ENCODE peak calls at places on chromosomes 7 and 10, in eight cellular contexts. V is right lobe of liver, L is GM12891, G is transverse colon, P is testis, A is sigmoid colon, Y is A549, K is adrenal gland. X is an unnamed sample.

GRCh38 chr7:4074407-4074806 is 607.7 kb upstream of the FOXK1 start:
- DNase-seq in A (no peak), Y (no peak), P (no peak), L (no peak), V (no peak), K (no peak), G (no peak), X (no peak)

GRCh38 chr7:107638594-107638993 is 22.0 kb upstream of the SLC26A4 start:
- DNase-seq in A (no peak), Y (no peak), G (no peak), K (no peak), P (no peak), V (no peak), L (no peak), X (no peak)

GRCh38 chr10:115092555-115093285 is 445 bp upstream of the ATRNL1 start:
- DNase-seq in L (peak; percentile 57), V (no peak), G (peak; percentile 14), P (peak; percentile 69), K (peak; percentile 42), Y (peak; percentile 13), A (no peak), X (no peak)

GRCh38 chr7:158530800-158531609 is 56.6 kb downstream of the PTPRN2 start:
- DNase-seq in Y (no peak), A (no peak), G (no peak), L (no peak), V (no peak), K (no peak), P (no peak), X (no peak)

GRCh38 chr10:71667374-71667750 is 52.2 kb downstream of the C10orf105 start:
- DNase-seq in A (no peak), G (no peak), K (no peak), P (no peak), V (no peak), Y (no peak), L (no peak), X (no peak)

GRCh38 chr10:78165172-78165571 is 131.5 kb downstream of the RPS24 start:
- DNase-seq in A (no peak), V (no peak), L (no peak), K (no peak), G (no peak), P (no peak), Y (no peak), X (no peak)

GRCh38 chr7:151178236-151178635 is 8.8 kb downstream of the ASB10 start:
- DNase-seq in V (no peak), Y (no peak), G (no peak), L (no peak), K (no peak), P (no peak), A (no peak), X (no peak)

GRCh38 chr7:120278773-120279172 is 5.8 kb downstream of the KCND2 start:
- DNase-seq in K (no peak), L (no peak), V (no peak), A (no peak), P (no peak), G (no peak), Y (no peak), X (no peak)

GRCh38 chr10:26449726-26450125 is 11.6 kb downstream of the APBB1IP start:
- DNase-seq in K (no peak), L (no peak), P (no peak), Y (no peak), G (no peak), A (no peak), V (no peak), X (no peak)

GRCh38 chr10:98028168-98028770 is 2.2 kb downstream of the CRTAC1 start:
- DNase-seq in K (peak; percentile 31), P (peak; percentile 84), G (peak; percentile 57), L (peak; percentile 78), V (no peak), A (no peak), Y (peak; percentile 72), X (peak; percentile 94)

GRCh38 chr10:111035542-111035941 is 41.3 kb upstream of the ADRA2A start:
- DNase-seq in K (no peak), V (no peak), L (no peak), P (no peak), Y (no peak), G (no peak), A (no peak), X (no peak)

GRCh38 chr10:113620486-113620885 is 43.4 kb downstream of the NRAP start:
- DNase-seq in Y (no peak), L (no peak), A (no peak), P (no peak), G (no peak), V (no peak), K (no peak), X (no peak)

GRCh38 chr7:119640326-119640725 is 632.6 kb upstream of the KCND2 start:
- DNase-seq in Y (no peak), A (no peak), G (no peak), P (no peak), K (no peak), V (no peak), L (no peak), X (no peak)

GRCh38 chr7:46654546-46655443 is 733.7 kb upstream of the IGFBP3 start:
- DNase-seq in A (no peak), K (no peak), V (no peak), P (no peak), G (no peak), Y (peak; percentile 27), L (no peak), X (no peak)

GRCh38 chr10:34351161-34351560 is 463.9 kb downstream of the PARD3 start:
- DNase-seq in V (no peak), G (no peak), A (no peak), L (no peak), K (no peak), Y (no peak), P (no peak), X (no peak)

GRCh38 chr7:133786401-133786937 is 340.7 kb upstream of the LRGUK start:
- DNase-seq in V (no peak), Y (no peak), K (no peak), G (no peak), A (no peak), P (no peak), L (no peak), X (no peak)

GRCh38 chr7:149422065-149422913 is 38.6 kb downstream of the ZNF777 start:
- DNase-seq in Y (peak; percentile 85), A (no peak), L (peak; percentile 96), K (peak; percentile 31), V (peak; percentile 80), P (peak; percentile 60), G (peak; percentile 72), X (no peak)
- TF ChIP-seq POLR2A in Y (peak; percentile 48), A (no peak), L (no peak), K (peak; percentile 18), V (peak; percentile 21), P (no peak), G (peak; percentile 14), X (no peak)

DNA sequence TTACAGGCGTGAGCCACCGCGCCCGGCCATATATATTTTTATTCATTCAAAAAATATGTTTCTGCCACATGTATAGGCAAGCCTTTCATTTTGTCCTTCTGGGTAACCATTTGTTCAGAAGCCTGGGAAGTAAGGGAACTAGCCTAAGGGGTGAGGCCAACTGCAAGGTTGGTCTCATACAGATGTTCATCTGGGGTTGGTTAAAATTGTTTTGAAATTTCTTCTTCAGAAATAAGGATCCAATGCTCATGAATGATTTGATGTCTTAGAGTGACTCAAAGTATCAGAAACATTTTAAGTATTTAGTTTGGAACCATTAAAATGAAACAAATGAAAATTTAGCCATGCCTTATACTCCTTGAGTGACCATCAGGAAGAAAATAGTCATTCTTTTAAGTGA is 397.1 kb downstream of the SUGCT start:
- DNase-seq in P (no peak), V (no peak), L (no peak), Y (no peak), A (no peak), G (no peak), K (no peak), X (no peak)
- TF ChIP-seq POLR2A in P (no peak), V (no peak), L (no peak), Y (no peak), A (no peak), G (no peak), K (no peak), X (no peak)

DNA sequence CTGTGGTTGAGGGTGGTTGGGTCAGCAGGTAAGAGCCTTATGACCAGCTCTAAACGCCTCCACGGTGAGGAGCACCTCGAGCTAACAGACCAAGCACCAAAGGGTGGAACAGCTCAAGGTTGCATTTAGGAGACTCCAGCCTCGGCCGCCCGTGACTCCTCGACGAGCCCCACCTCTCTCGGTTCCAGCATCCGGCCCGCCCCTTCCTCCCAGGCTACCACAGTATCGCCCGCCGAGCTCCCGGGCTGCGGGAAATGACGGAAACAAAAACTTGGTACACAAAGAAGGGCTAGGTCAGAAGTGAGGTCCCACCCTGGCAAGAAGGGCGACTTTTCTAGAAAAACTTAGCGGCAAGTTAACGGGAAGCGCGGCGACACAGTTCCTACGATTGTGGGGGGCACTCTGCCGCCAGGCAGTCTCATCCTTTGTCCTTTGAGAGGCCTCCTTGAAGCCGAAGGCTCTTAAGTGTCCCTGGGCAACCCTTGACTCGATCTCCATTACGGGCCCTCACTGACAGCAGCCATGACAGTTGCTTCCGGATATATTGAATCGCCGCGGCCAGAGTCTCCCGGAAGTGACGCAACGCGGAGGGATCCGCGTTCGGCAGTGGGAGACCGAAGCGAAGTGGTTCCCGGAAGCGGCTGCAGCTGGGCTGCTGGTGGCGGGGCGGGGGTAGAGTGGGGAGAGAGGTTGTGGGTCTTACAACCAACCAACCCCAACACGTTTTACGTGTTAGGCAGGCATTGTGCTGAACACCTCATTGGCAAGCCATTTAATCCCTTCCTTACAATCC is 40.2 kb upstream of the ZNF518A start:
- DNase-seq in P (peak; percentile 97), Y (peak; percentile 98), K (peak; percentile 96), L (peak; percentile 35), G (peak; percentile 95), V (peak; percentile 93), A (peak; percentile 96), X (peak; percentile 83)
- TF ChIP-seq POLR2A in P (no peak), Y (peak; percentile 68), K (peak; percentile 53), L (peak; percentile 85), G (peak; percentile 82), V (peak; percentile 81), A (no peak), X (peak; percentile 71)

DNA sequence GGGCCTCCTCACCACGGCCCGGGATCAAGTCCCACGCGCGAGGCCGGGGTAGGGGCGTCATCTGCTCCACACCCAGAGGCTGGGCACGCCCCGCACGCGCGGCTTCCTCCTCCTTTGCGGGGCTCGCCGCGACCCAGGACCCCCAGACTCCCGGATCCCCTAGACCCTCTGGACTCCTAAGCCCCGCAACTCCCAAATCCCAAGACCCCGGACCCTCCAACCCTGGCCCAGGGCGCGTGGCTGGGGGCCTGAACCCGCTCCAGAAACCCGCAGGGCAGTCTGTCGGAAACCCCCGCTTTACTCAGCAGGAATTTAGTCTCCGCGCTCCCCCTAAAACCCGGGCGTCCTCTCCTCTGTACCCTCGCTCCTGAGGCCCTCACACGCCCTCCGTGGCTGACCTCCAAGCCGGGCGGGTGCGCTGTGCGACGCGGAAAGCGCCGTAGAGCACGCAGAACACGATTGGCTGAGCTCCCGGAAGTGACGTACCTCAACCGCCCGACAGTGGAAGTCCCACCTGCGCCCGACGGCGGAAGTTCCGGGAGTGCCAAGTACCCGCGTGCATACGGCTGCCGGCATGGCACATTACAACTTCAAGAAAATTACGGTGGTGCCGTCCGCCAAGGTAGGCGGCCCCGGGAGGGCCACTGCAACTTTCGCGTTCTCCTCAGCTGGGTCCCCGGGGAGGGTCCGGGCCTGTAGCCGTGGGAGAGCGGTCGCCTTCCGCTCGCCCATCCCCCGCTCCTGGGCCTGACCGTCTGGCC is at the start of gene GTPBP4:
- DNase-seq in V (peak; percentile 99), Y (peak; percentile 98), K (peak; percentile 99), A (peak; percentile 99), P (peak; percentile 100), G (peak; percentile 99), L (peak; percentile 99), X (peak; percentile 85)
- TF ChIP-seq POLR2A in V (peak; percentile 73), Y (peak; percentile 45), K (peak; percentile 94), A (peak; percentile 67), P (no peak), G (peak; percentile 91), L (peak; percentile 87), X (peak; percentile 60)

X was measured in H54.